ENCODE peak calls at places on chromosome 17, in eight cellular contexts. S is AG09319; T is DMS153; U is GM03348; X is tibial artery; F is testis; P is stimulated activated effector memory CD8-positive, alpha-beta T cell treated with anti-CD3 and anti-CD28 coated beads, Interleukin-12 subunit alpha, Interleukin-12 subunit beta, amount 100 ng/mL, for 72 hours; D is stimulated activated naive CD8-positive, alpha-beta T cell treated with anti-CD3 and anti-CD28 coated beads, Interleukin-15, amount 100 ng/mL, for 72 hours. L is an unnamed sample.

GRCh38 chr17:879546-879945 is 97.4 kb downstream of the MRM3 start:
- DNase-seq in X (peak), T (peak), F (peak), D (peak), P (peak), U (no peak), S (no peak), L (peak)

GRCh38 chr17:48374650-48375230 is 55.3 kb downstream of the SKAP1 start:
- DNase-seq in D (peak), T (no peak), S (no peak), P (peak), X (no peak), U (no peak), F (no peak), L (no peak)

GRCh38 chr17:17304521-17304985 is 1.4 kb downstream of the NT5M start:
- DNase-seq in U (no peak), T (no peak), D (peak), F (no peak), S (no peak), P (no peak), X (no peak), L (no peak)

GRCh38 chr17:13476722-13477121 is 125.0 kb downstream of the HS3ST3A1 start:
- DNase-seq in P (no peak), D (no peak), X (no peak), T (no peak), S (no peak), F (no peak), U (peak), L (no peak)

GRCh38 chr17:48095611-48096010 is 5.7 kb downstream of the CBX1 start:
- DNase-seq in F (no peak), S (no peak), U (peak), P (no peak), D (no peak), T (no peak), X (no peak), L (peak)

GRCh38 chr17:15157051-15157450 is 108.1 kb downstream of the PMP22 start:
- DNase-seq in P (no peak), U (peak), X (no peak), T (no peak), S (no peak), D (no peak), F (no peak), L (no peak)

GRCh38 chr17:3981455-3981854 is 17.2 kb upstream of the ATP2A3 start:
- DNase-seq in D (no peak), P (no peak), T (no peak), X (no peak), U (no peak), S (no peak), F (no peak), L (no peak)

GRCh38 chr17:12114686-12115418 is 94.2 kb downstream of the MAP2K4 start:
- DNase-seq in F (no peak), X (no peak), D (no peak), S (no peak), U (no peak), P (no peak), T (no peak), L (peak)

GRCh38 chr17:2689411-2690164 is 22.0 kb downstream of the CLUH start:
- DNase-seq in D (no peak), P (peak), F (peak), X (no peak), S (no peak), U (peak), T (no peak), L (no peak)

GRCh38 chr17:41705271-41705991 is 6.7 kb upstream of the GAST start:
- DNase-seq in X (no peak), P (no peak), U (no peak), T (no peak), D (no peak), S (no peak), F (peak), L (peak)

GRCh38 chr17:17661834-17662233 is 19.4 kb upstream of the RAI1 start:
- DNase-seq in X (no peak), T (no peak), P (no peak), F (no peak), U (no peak), D (no peak), S (no peak), L (no peak)

GRCh38 chr17:81432873-81433451 is 37.7 kb downstream of the BAHCC1 start:
- DNase-seq in F (no peak), U (no peak), S (no peak), T (peak), D (no peak), X (no peak), P (no peak), L (no peak)

L was measured in fibroblast of gingiva.